ENCODE peak calls at places on chromosomes 16 and 17, in four cellular contexts. S is ovary, K is A549, Q is tibial nerve. J is an unnamed sample.
A peak's percentile ranks its signal among the peaks of the same experiment; 100 is the strongest.

GRCh38 chr16:12518238-12519004 is 285.3 kb downstream of the CPPED1 start:
- DNase-seq in S (no peak), K (no peak), Q (no peak), J (no peak)

GRCh38 chr16:86630471-86630870 is 52.1 kb downstream of the FOXL1 start:
- DNase-seq in S (no peak), K (no peak), Q (peak; percentile 28), J (no peak)

GRCh38 chr17:34235389-34236028 is 19.6 kb upstream of the CCL2 start:
- DNase-seq in S (peak; percentile 38), K (no peak), Q (peak; percentile 61), J (no peak)

GRCh38 chr16:77599793-77600415 is 122.4 kb upstream of the NUDT7 start:
- DNase-seq in S (no peak), K (peak; percentile 54), Q (no peak), J (peak; percentile 19)

GRCh38 chr16:85302018-85302847 is 190.0 kb upstream of the CIBAR2 start:
- DNase-seq in S (no peak), K (no peak), Q (no peak), J (peak; percentile 31)

GRCh38 chr17:4666296-4666695 is 24.8 kb upstream of the ALOX15 start:
- DNase-seq in S (no peak), K (no peak), Q (no peak), J (no peak)

GRCh38 chr17:6648181-6648580 is 3.2 kb downstream of the MED31 start:
- DNase-seq in S (no peak), K (peak; percentile 76), Q (no peak), J (no peak)

GRCh38 chr16:88303890-88304819 is 78.6 kb upstream of the ZNF469 start:
- DNase-seq in S (peak; percentile 55), K (peak; percentile 38), Q (no peak), J (no peak)

GRCh38 chr16:51524070-51524469 is 373.0 kb upstream of the SALL1 start:
- DNase-seq in S (no peak), K (no peak), Q (no peak), J (no peak)

GRCh38 chr17:38920374-38921291 is 4.8 kb upstream of the LASP1NB start:
- DNase-seq in S (no peak), K (no peak), Q (no peak), J (no peak)

GRCh38 chr17:47686661-47687327 is 7.2 kb upstream of the TBKBP1 start:
- DNase-seq in S (no peak), K (no peak), Q (no peak), J (no peak)

DNA sequence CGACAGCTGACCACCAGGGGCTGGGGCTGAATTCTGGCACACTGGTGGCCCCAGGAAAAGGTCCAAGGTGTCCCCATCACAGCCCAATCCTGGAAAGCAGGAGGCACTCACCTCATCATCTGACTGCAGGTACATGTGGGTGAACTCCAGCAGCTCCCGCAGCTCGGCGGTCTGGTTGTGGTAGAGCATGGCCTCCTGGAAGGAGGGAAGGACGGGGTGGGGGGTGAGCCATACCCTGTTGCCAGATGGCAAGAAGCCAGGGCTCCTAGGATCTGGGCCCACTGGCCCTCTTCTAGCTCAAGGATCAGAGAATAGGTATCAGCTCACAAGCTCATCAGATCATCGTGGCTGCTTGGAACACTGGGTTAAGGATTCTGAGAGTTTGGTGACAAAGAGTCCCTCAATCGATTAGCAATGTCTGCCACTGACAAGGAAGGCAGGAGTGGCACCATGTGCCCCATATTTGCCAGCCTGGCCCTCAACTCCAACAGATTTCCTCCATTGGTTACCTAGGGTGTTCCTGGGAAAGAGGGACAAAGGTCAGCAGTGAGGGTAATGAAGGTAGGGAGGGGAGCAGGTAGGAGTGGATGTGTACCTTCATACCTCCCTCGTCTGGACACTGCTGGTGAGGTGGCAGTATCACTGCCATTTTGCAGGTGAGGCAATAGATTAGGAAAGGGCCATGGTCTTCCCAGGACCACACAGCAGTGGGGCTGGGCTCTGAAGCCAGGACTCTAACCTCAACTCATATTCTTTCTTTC is 4.9 kb downstream of the P3H4 start:
- DNase-seq in S (no peak), K (no peak), Q (no peak), J (no peak)
- TF ChIP-seq POLR2A in S (no peak), K (no peak), Q (no peak), J (no peak)

GRCh38 chr17:72049914-72050313 is 70.9 kb upstream of the SOX9 start:
- DNase-seq in S (no peak), K (no peak), Q (no peak), J (no peak)
- TF ChIP-seq POLR2A in S (no peak), K (no peak), Q (no peak), J (no peak)

GRCh38 chr16:13920510-13920818 is 510 bp downstream of the ERCC4 start:
- DNase-seq in S (no peak), K (no peak), Q (no peak), J (no peak)

GRCh38 chr16:13923703-13924298 is 3.8 kb downstream of the ERCC4 start:
- DNase-seq in S (no peak), K (peak; percentile 36), Q (no peak), J (peak; percentile 42)

GRCh38 chr16:13919330-13919682 is 648 bp upstream of the ERCC4 start:
- DNase-seq in S (no peak), K (peak; percentile 40), Q (no peak), J (peak; percentile 51)

GRCh38 chr16:13921328-13921727 is 1.4 kb downstream of the ERCC4 start:
- DNase-seq in S (no peak), K (no peak), Q (no peak), J (no peak)

GRCh38 chr16:13919683-13920509 is at the start of gene ERCC4:
- DNase-seq in S (peak; percentile 100), K (peak; percentile 93), Q (peak; percentile 99), J (peak; percentile 98)
- TF ChIP-seq POLR2A in S (peak; percentile 19), K (peak; percentile 93), Q (no peak), J (peak; percentile 39)

DNA sequence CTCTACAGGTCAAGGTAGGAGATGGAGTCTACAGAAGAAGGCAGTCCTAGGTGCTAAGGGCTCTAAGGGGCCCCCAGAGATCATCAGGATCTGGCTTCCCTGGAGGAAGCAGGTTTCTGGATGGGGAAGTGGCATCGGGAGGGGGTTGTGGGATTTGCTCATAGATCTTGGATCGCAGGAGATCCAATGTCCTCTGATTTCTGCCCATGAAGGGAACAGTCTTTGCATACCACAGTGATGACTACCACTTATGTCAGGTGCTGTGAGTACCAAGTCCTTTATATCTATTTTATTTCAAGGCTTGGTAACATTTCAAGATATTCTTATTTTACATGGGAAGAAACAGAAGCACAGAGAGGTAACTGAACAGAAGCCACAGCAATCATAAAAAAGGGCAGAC is 164.0 kb downstream of the RGS9 start:
- DNase-seq in S (no peak), K (no peak), Q (no peak), J (no peak)
- TF ChIP-seq POLR2A in S (no peak), K (no peak), Q (no peak), J (no peak)

GRCh38 chr17:80034654-80034976 is 1.1 kb downstream of the TBC1D16 start:
- DNase-seq in S (no peak), K (no peak), Q (no peak), J (no peak)

GRCh38 chr17:80034977-80035686 is 540 bp downstream of the TBC1D16 start:
- DNase-seq in S (no peak), K (no peak), Q (no peak), J (no peak)

GRCh38 chr17:80035937-80036714 is at the start of gene CCDC40:
- DNase-seq in S (peak; percentile 85), K (peak; percentile 89), Q (peak; percentile 68), J (peak; percentile 50)

GRCh38 chr17:80036715-80037477 is 454 bp downstream of the CCDC40 start:
- DNase-seq in S (no peak), K (peak; percentile 63), Q (no peak), J (no peak)

GRCh38 chr17:80035687-80035936 is at the start of gene TBC1D16:
- DNase-seq in S (no peak), K (no peak), Q (no peak), J (no peak)
- TF ChIP-seq POLR2A in S (no peak), K (no peak), Q (no peak), J (no peak)

GRCh38 chr16:75617121-75617520 is 6.0 kb downstream of the ADAT1 start:
- DNase-seq in S (no peak), K (no peak), Q (no peak), J (no peak)

GRCh38 chr16:75621170-75621477 is 2.0 kb downstream of the ADAT1 start:
- DNase-seq in S (no peak), K (peak; percentile 49), Q (no peak), J (no peak)

GRCh38 chr16:75618782-75619181 is 4.3 kb downstream of the ADAT1 start:
- DNase-seq in S (no peak), K (no peak), Q (no peak), J (no peak)

GRCh38 chr16:75622762-75623605 is at the start of gene ADAT1:
- DNase-seq in S (peak; percentile 98), K (peak; percentile 94), Q (peak; percentile 94), J (peak; percentile 96)

GRCh38 chr16:75620326-75621169 is 2.5 kb downstream of the ADAT1 start:
- DNase-seq in S (no peak), K (no peak), Q (no peak), J (no peak)
- TF ChIP-seq POLR2A in S (no peak), K (no peak), Q (no peak), J (no peak)